ENCODE peak calls at places on chromosomes 13 and 19, in nine cellular contexts. W, E, R, G, V, A, N, O and Z are unnamed samples.

GRCh38 chr19:45160870-45161714 is at the start of gene NKPD1:
- DNase-seq in A (no peak), N (no peak), G (no peak), W (no peak), E (no peak), R (no peak), V (no peak), O (no peak), Z (no peak)

GRCh38 chr13:110047511-110047910 is 259.4 kb downstream of the COL4A1 start:
- DNase-seq in R (no peak), G (peak), V (peak), W (no peak), N (no peak), A (no peak), O (no peak), E (peak), Z (no peak)

GRCh38 chr13:112743451-112744305 is 53.8 kb downstream of the ATP11A start:
- DNase-seq in V (no peak), E (no peak), W (no peak), O (no peak), G (no peak), R (no peak), N (no peak), A (no peak), Z (no peak)

GRCh38 chr13:51237887-51238286 is 15.7 kb downstream of the FAM124A start:
- DNase-seq in W (no peak), N (peak), R (no peak), E (no peak), A (no peak), O (no peak), G (no peak), V (no peak), Z (no peak)

GRCh38 chr19:40612831-40613668 is 11.9 kb downstream of the LTBP4 start:
- DNase-seq in E (no peak), W (peak), N (peak), A (peak), O (no peak), R (no peak), G (no peak), V (peak), Z (no peak)

GRCh38 chr19:50300814-50301606 is 28.2 kb downstream of the KCNC3 start:
- DNase-seq in W (no peak), R (peak), G (peak), N (no peak), E (peak), A (peak), O (no peak), V (no peak), Z (peak)

GRCh38 chr19:43470288-43470687 is 4.9 kb upstream of the LYPD3 start:
- DNase-seq in A (peak), G (peak), N (no peak), V (no peak), W (no peak), O (no peak), E (no peak), R (no peak), Z (no peak)

GRCh38 chr13:65600702-65601101 is 1629.4 kb downstream of the PCDH9 start:
- DNase-seq in G (no peak), R (no peak), V (no peak), E (no peak), W (no peak), A (no peak), O (no peak), N (no peak), Z (no peak)

GRCh38 chr13:58804832-58805231 is 1173.3 kb downstream of the PCDH17 start:
- DNase-seq in G (no peak), E (no peak), V (no peak), O (no peak), A (no peak), R (no peak), N (no peak), W (no peak), Z (no peak)

GRCh38 chr13:111046590-111047141 is 68.4 kb upstream of the ARHGEF7 start:
- DNase-seq in O (no peak), N (peak), E (peak), R (no peak), A (no peak), G (no peak), V (no peak), W (no peak), Z (no peak)

GRCh38 chr19:30222428-30222873 is 149.7 kb upstream of the ZNF536 start:
- DNase-seq in A (no peak), R (no peak), N (no peak), W (peak), G (peak), O (peak), V (peak), E (no peak), Z (no peak)

GRCh38 chr19:39251081-39251480 is 2.4 kb upstream of the IFNL4 start:
- DNase-seq in E (no peak), A (no peak), O (no peak), R (no peak), N (no peak), V (no peak), G (no peak), W (no peak), Z (no peak)

GRCh38 chr13:43805071-43805468 is 18.3 kb upstream of the ENOX1 start:
- DNase-seq in E (peak), W (no peak), V (no peak), G (peak), R (no peak), O (no peak), N (no peak), A (peak), Z (no peak)

GRCh38 chr19:41000310-41000737 is 9.2 kb downstream of the CYP2B6 start:
- DNase-seq in R (no peak), W (no peak), O (no peak), N (no peak), A (no peak), E (no peak), V (no peak), G (peak), Z (no peak)

GRCh38 chr13:51764184-51765141 is 39.5 kb downstream of the DHRS12 start:
- DNase-seq in O (no peak), G (peak), A (peak), W (no peak), R (no peak), N (peak), V (peak), E (peak), Z (no peak)

GRCh38 chr13:90032841-90033493 is 1314.5 kb upstream of the MIR17HG start:
- DNase-seq in E (no peak), N (no peak), O (no peak), V (no peak), A (no peak), G (no peak), R (no peak), W (no peak), Z (no peak)